ENCODE peak calls at places on chromosomes 16 and 17, in nine cellular contexts. L is dorsolateral prefrontal cortex; I is fibroblast of the conjunctiva; A is transverse colon; B is stimulated activated CD8-positive, alpha-beta memory T cell treated with anti-CD3 and anti-CD28 coated beads, Interleukin-4, amount 100 ng/mL, for 1 hour; S is activated naive CD4-positive, alpha-beta T cell treated with anti-CD3 and anti-CD28 coated beads, Interleukin-2, amount 10 ng/mL, durations not matched to agents 7 days and 5 days; F is Right ventricle myocardium superior; Z is HEK293T; G is RPMI7951. J is an unnamed sample.

GRCh38 chr17:4710693-4711634 is 532 bp downstream of the ARRB2 start:
- DNase-seq in L (no peak), I (no peak), A (peak; percentile 39), B (peak; percentile 21), S (peak; percentile 72), F (no peak), Z (peak; percentile 23), G (no peak), J (no peak)

GRCh38 chr17:77598241-77598620 is 360.3 kb upstream of the TNRC6C start:
- DNase-seq in L (no peak), I (no peak), A (no peak), B (no peak), S (no peak), F (no peak), Z (no peak), G (no peak), J (no peak)

GRCh38 chr17:4823373-4824089 is 9.6 kb upstream of the MINK1 start:
- DNase-seq in L (no peak), I (no peak), A (no peak), B (no peak), S (no peak), F (no peak), Z (no peak), G (no peak), J (no peak)

GRCh38 chr16:85954927-85955539 is 56.1 kb downstream of the IRF8 start:
- DNase-seq in L (no peak), I (no peak), A (no peak), B (no peak), S (no peak), F (no peak), Z (no peak), G (no peak), J (no peak)

GRCh38 chr16:65538945-65539344 is 417.1 kb upstream of the CDH11 start:
- DNase-seq in L (no peak), I (no peak), A (no peak), B (no peak), S (no peak), F (no peak), Z (no peak), G (peak; percentile 40), J (no peak)

GRCh38 chr17:32103476-32104113 is 38.7 kb upstream of the RHOT1 start:
- DNase-seq in L (no peak), I (no peak), A (no peak), B (no peak), S (no peak), F (no peak), Z (no peak), G (peak; percentile 29), J (peak; percentile 42)

GRCh38 chr17:39231587-39232551 is 6.1 kb upstream of the STAC2 start:
- DNase-seq in L (no peak), I (no peak), A (peak; percentile 50), B (peak; percentile 29), S (peak; percentile 66), F (peak; percentile 64), Z (peak; percentile 63), G (peak; percentile 41), J (no peak)

GRCh38 chr17:66290097-66290722 is 12.2 kb upstream of the PRKCA start:
- DNase-seq in L (no peak), I (no peak), A (no peak), B (no peak), S (no peak), F (no peak), Z (no peak), G (no peak), J (no peak)

GRCh38 chr17:19380551-19381284 is 2.4 kb downstream of the MAPK7 start:
- DNase-seq in L (no peak), I (no peak), A (no peak), B (no peak), S (no peak), F (no peak), Z (no peak), G (no peak), J (no peak)